ENCODE peak calls at places on chromosomes 13 and 19, in five cellular contexts. One of them, this sample, is unnamed.

GRCh38 chr19:56269348-56269747 is 3.2 kb upstream of the EDDM13 start:
- DNase-seq in GM10248: no peak
- DNase-seq in bronchial epithelial cell: no peak
- DNase-seq in left ventricle myocardium inferior: no peak
- DNase-seq in astrocyte of the cerebellum: no peak
- DNase-seq in this sample: no peak

GRCh38 chr13:37107868-37108267 is 2.4 kb upstream of the CSNK1A1L start:
- DNase-seq in GM10248: no peak
- DNase-seq in left ventricle myocardium inferior: no peak
- DNase-seq in astrocyte of the cerebellum: no peak
- DNase-seq in bronchial epithelial cell: peak
- DNase-seq in this sample: no peak

GRCh38 chr13:59790626-59791025 is 373.1 kb downstream of the DIAPH3 start:
- DNase-seq in GM10248: no peak
- DNase-seq in astrocyte of the cerebellum: peak
- DNase-seq in left ventricle myocardium inferior: no peak
- DNase-seq in bronchial epithelial cell: no peak
- DNase-seq in this sample: no peak

GRCh38 chr13:90968510-90968909 is 379.0 kb upstream of the MIR17HG start:
- DNase-seq in left ventricle myocardium inferior: no peak
- DNase-seq in bronchial epithelial cell: peak
- DNase-seq in astrocyte of the cerebellum: no peak
- DNase-seq in GM10248: no peak
- DNase-seq in this sample: no peak

GRCh38 chr19:24166055-24166454 is 79.1 kb downstream of the ZNF254 start:
- DNase-seq in astrocyte of the cerebellum: no peak
- DNase-seq in bronchial epithelial cell: peak
- DNase-seq in GM10248: no peak
- DNase-seq in left ventricle myocardium inferior: no peak
- DNase-seq in this sample: no peak

GRCh38 chr19:7926727-7927604 is 1.0 kb upstream of the CTXN1 start:
- DNase-seq in GM10248: no peak
- DNase-seq in astrocyte of the cerebellum: no peak
- DNase-seq in left ventricle myocardium inferior: no peak
- DNase-seq in bronchial epithelial cell: no peak
- DNase-seq in this sample: no peak

GRCh38 chr13:44664308-44664707 is 88.2 kb upstream of the TSC22D1 start:
- DNase-seq in left ventricle myocardium inferior: no peak
- DNase-seq in bronchial epithelial cell: no peak
- DNase-seq in astrocyte of the cerebellum: no peak
- DNase-seq in GM10248: no peak
- DNase-seq in this sample: no peak

GRCh38 chr13:112374271-112374670 is 1.9 kb upstream of the SPACA7 start:
- DNase-seq in astrocyte of the cerebellum: no peak
- DNase-seq in left ventricle myocardium inferior: no peak
- DNase-seq in bronchial epithelial cell: no peak
- DNase-seq in GM10248: no peak
- DNase-seq in this sample: no peak

GRCh38 chr13:42747399-42747873 is 33.9 kb upstream of the FAM216B start:
- DNase-seq in left ventricle myocardium inferior: no peak
- DNase-seq in bronchial epithelial cell: peak
- DNase-seq in astrocyte of the cerebellum: peak
- DNase-seq in GM10248: no peak
- DNase-seq in this sample: no peak

GRCh38 chr13:21061077-21061945 is at the start of gene LATS2:
- DNase-seq in GM10248: peak
- DNase-seq in bronchial epithelial cell: peak
- DNase-seq in astrocyte of the cerebellum: peak
- DNase-seq in left ventricle myocardium inferior: peak
- DNase-seq in this sample: peak

GRCh38 chr13:94559201-94559795 is 36.7 kb downstream of the TGDS start:
- DNase-seq in astrocyte of the cerebellum: no peak
- DNase-seq in GM10248: no peak
- DNase-seq in bronchial epithelial cell: no peak
- DNase-seq in left ventricle myocardium inferior: no peak
- DNase-seq in this sample: no peak

DNA sequence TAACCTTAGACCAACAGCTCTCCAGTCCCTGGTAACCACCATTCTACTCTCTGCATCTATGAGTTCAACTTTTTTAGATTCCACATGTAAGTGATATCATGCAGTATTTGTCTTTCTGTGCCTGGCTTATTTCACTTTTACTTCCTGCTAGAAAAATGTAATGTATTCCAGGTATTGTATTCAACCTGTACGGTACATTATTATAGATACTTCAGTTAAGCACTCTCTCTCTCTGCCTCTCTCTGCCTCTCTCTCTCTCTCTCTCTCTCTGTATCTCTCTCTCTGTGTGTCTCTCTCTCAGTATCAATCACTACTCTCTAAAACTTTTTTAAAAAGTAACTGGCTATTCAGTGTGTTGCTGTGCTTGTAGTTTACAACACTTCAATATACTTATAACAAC is 8.4 kb downstream of the DACH1 start:
- DNase-seq in astrocyte of the cerebellum: no peak
- DNase-seq in bronchial epithelial cell: no peak
- DNase-seq in GM10248: no peak
- DNase-seq in left ventricle myocardium inferior: no peak
- DNase-seq in this sample: no peak
- TF ChIP-seq CTCF in astrocyte of the cerebellum: no peak
- TF ChIP-seq CTCF in bronchial epithelial cell: no peak
- TF ChIP-seq CTCF in GM10248: no peak
- TF ChIP-seq CTCF in left ventricle myocardium inferior: no peak
- TF ChIP-seq CTCF in this sample: no peak

GRCh38 chr19:41707502-41707812 is 969 bp upstream of the CEACAM5 start:
- DNase-seq in astrocyte of the cerebellum: no peak
- DNase-seq in left ventricle myocardium inferior: no peak
- DNase-seq in bronchial epithelial cell: no peak
- DNase-seq in GM10248: no peak
- DNase-seq in this sample: peak
- TF ChIP-seq CTCF in astrocyte of the cerebellum: no peak
- TF ChIP-seq CTCF in left ventricle myocardium inferior: no peak
- TF ChIP-seq CTCF in bronchial epithelial cell: no peak
- TF ChIP-seq CTCF in GM10248: no peak
- TF ChIP-seq CTCF in this sample: no peak

GRCh38 chr19:2557093-2557440 is 81.1 kb downstream of the GADD45B start:
- DNase-seq in bronchial epithelial cell: no peak
- DNase-seq in astrocyte of the cerebellum: no peak
- DNase-seq in left ventricle myocardium inferior: peak
- DNase-seq in GM10248: no peak
- DNase-seq in this sample: no peak
- TF ChIP-seq CTCF in bronchial epithelial cell: no peak
- TF ChIP-seq CTCF in astrocyte of the cerebellum: no peak
- TF ChIP-seq CTCF in left ventricle myocardium inferior: no peak
- TF ChIP-seq CTCF in GM10248: no peak
- TF ChIP-seq CTCF in this sample: no peak

GRCh38 chr13:80337706-80338105 is 3.2 kb downstream of the SPRY2 start:
- DNase-seq in left ventricle myocardium inferior: no peak
- DNase-seq in bronchial epithelial cell: peak
- DNase-seq in GM10248: no peak
- DNase-seq in astrocyte of the cerebellum: no peak
- DNase-seq in this sample: no peak

GRCh38 chr13:80340643-80341097 is 256 bp downstream of the SPRY2 start:
- DNase-seq in astrocyte of the cerebellum: no peak
- DNase-seq in GM10248: peak
- DNase-seq in left ventricle myocardium inferior: no peak
- DNase-seq in bronchial epithelial cell: peak
- DNase-seq in this sample: peak

GRCh38 chr13:80339578-80339840 is 1.4 kb downstream of the SPRY2 start:
- DNase-seq in astrocyte of the cerebellum: no peak
- DNase-seq in GM10248: no peak
- DNase-seq in left ventricle myocardium inferior: no peak
- DNase-seq in bronchial epithelial cell: no peak
- DNase-seq in this sample: no peak

GRCh38 chr13:80339841-80340642 is 884 bp downstream of the SPRY2 start:
- DNase-seq in bronchial epithelial cell: no peak
- DNase-seq in GM10248: peak
- DNase-seq in left ventricle myocardium inferior: peak
- DNase-seq in astrocyte of the cerebellum: no peak
- DNase-seq in this sample: peak

DNA sequence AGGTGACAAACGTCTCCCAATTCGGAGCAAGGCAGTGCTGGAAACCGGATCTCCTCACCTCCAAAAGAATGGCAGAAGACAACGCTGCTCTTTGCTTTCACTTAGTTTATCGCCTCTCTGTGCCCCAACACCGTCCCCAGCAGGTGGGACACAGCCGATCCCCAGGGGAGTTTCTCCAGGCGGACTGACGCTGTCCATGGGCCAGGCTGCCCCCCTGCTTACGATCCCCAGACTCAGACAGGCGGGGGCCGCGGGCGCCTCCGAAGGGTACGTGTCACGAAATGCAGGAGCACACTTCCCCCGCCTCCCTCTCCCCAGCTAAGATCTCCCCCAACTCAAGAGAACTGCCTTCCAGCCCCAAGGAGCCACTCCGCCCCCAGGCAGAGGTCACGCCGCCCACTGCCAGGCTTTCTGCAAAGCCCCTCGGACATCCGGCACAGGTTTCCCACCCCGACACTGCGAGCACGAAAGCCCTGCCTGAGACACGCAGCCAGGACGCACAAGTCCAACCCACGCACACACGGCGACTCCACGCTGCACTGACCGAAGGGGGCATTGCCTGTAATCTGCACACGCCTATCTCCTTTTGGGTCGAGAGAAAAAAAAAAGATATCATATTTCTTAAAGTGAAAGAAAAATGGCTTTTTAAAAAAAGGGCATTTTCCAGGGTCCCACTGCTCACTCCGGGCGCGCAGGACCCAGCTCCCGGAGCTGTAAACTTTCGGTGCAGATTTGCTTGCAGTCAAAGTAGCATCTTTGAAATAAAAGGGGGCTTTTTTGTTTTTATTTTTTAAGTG is 1.9 kb downstream of the SPRY2 start:
- DNase-seq in astrocyte of the cerebellum: peak
- DNase-seq in bronchial epithelial cell: peak
- DNase-seq in left ventricle myocardium inferior: peak
- DNase-seq in GM10248: peak
- DNase-seq in this sample: peak
- TF ChIP-seq CTCF in astrocyte of the cerebellum: peak
- TF ChIP-seq CTCF in bronchial epithelial cell: peak
- TF ChIP-seq CTCF in left ventricle myocardium inferior: peak
- TF ChIP-seq CTCF in GM10248: peak
- TF ChIP-seq CTCF in this sample: no peak

GRCh38 chr19:805600-806550 is 8.6 kb downstream of the PTBP1 start:
- DNase-seq in astrocyte of the cerebellum: no peak
- DNase-seq in left ventricle myocardium inferior: no peak
- DNase-seq in GM10248: no peak
- DNase-seq in bronchial epithelial cell: no peak
- DNase-seq in this sample: no peak

GRCh38 chr19:806815-807421 is 9.7 kb downstream of the PTBP1 start:
- DNase-seq in left ventricle myocardium inferior: no peak
- DNase-seq in bronchial epithelial cell: no peak
- DNase-seq in GM10248: no peak
- DNase-seq in astrocyte of the cerebellum: no peak
- DNase-seq in this sample: no peak

GRCh38 chr19:804419-805160 is 7.3 kb downstream of the PTBP1 start:
- DNase-seq in bronchial epithelial cell: no peak
- DNase-seq in GM10248: no peak
- DNase-seq in left ventricle myocardium inferior: no peak
- DNase-seq in astrocyte of the cerebellum: no peak
- DNase-seq in this sample: no peak

GRCh38 chr19:803686-804418 is 6.6 kb downstream of the PTBP1 start:
- DNase-seq in bronchial epithelial cell: no peak
- DNase-seq in GM10248: no peak
- DNase-seq in left ventricle myocardium inferior: no peak
- DNase-seq in astrocyte of the cerebellum: no peak
- DNase-seq in this sample: no peak

DNA sequence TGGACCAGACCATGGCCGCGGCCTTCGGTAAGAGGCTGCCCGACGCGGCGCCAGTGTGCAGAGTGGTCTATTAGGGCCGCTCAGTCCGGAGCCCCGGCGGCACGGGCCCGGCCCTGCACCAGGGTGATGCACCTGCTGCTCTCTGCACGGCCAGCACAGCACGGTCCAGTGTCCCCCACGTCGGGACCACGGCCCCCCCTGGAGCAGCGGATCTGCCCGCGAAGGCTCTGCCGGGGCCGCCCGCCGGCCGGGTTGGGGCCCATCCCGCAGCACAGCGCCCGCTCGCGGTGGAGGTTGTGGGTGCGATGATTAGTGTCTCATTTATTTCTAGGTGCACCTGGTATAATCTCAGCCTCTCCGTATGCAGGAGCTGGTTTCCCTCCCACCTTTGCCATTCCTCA is 7.9 kb downstream of the PTBP1 start:
- DNase-seq in GM10248: no peak
- DNase-seq in astrocyte of the cerebellum: no peak
- DNase-seq in bronchial epithelial cell: no peak
- DNase-seq in left ventricle myocardium inferior: no peak
- DNase-seq in this sample: no peak
- TF ChIP-seq CTCF in GM10248: no peak
- TF ChIP-seq CTCF in astrocyte of the cerebellum: no peak
- TF ChIP-seq CTCF in bronchial epithelial cell: no peak
- TF ChIP-seq CTCF in left ventricle myocardium inferior: no peak
- TF ChIP-seq CTCF in this sample: no peak

GRCh38 chr19:45395524-45396388 is 9.1 kb downstream of the PPP1R13L start:
- DNase-seq in bronchial epithelial cell: no peak
- DNase-seq in GM10248: no peak
- DNase-seq in astrocyte of the cerebellum: no peak
- DNase-seq in left ventricle myocardium inferior: no peak
- DNase-seq in this sample: no peak
- TF ChIP-seq CTCF in bronchial epithelial cell: no peak
- TF ChIP-seq CTCF in GM10248: peak
- TF ChIP-seq CTCF in astrocyte of the cerebellum: peak
- TF ChIP-seq CTCF in left ventricle myocardium inferior: no peak
- TF ChIP-seq CTCF in this sample: no peak

DNA sequence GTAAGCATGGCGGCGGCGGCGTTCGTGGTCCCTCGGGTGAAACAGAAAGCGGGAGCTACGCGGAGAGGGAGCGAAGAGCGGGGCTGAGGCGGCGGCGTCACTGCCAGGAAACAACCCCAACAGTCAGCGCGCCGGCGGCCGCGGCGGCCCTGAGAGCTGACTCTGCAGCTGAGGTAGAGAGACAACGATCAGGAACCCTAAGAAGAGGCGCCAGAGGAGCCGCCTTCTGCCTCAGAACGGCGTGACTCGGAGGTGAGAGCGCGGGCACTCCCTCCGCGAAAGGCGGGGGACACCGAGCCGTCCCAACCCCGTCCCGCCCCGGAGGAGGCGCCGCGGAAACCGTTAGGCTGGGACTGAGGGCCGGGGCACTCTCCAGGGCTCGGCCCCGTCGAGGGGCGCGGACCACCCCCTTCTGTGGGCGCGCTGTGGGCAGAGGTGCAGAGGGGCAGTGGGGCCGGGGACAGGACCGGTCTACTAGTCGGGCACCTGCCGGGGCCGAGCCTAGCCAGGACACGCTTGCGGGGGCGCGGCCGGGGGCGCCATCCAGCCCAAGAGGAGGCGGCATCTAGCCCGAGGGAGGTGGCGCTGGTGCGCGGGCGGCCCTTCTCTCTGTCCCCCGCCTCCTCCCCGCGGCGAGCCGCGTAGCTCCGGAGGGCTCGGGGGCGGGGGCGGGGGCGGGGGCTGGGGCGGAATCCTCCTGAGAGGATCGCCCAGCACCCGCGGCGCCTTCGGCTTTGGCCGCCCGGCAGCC is 389 bp downstream of the FNDC3A start:
- DNase-seq in left ventricle myocardium inferior: peak
- DNase-seq in GM10248: peak
- DNase-seq in astrocyte of the cerebellum: peak
- DNase-seq in bronchial epithelial cell: peak
- DNase-seq in this sample: peak
- TF ChIP-seq CTCF in left ventricle myocardium inferior: no peak
- TF ChIP-seq CTCF in GM10248: peak
- TF ChIP-seq CTCF in astrocyte of the cerebellum: no peak
- TF ChIP-seq CTCF in bronchial epithelial cell: peak
- TF ChIP-seq CTCF in this sample: no peak

GRCh38 chr19:17205237-17206140 is 9.7 kb upstream of the USE1 start:
- DNase-seq in astrocyte of the cerebellum: peak
- DNase-seq in bronchial epithelial cell: peak
- DNase-seq in left ventricle myocardium inferior: peak
- DNase-seq in GM10248: peak
- DNase-seq in this sample: peak
- TF ChIP-seq CTCF in astrocyte of the cerebellum: peak
- TF ChIP-seq CTCF in bronchial epithelial cell: peak
- TF ChIP-seq CTCF in left ventricle myocardium inferior: peak
- TF ChIP-seq CTCF in GM10248: peak
- TF ChIP-seq CTCF in this sample: no peak

GRCh38 chr13:103639326-103639725 is 573.1 kb upstream of the SLC10A2 start:
- DNase-seq in GM10248: no peak
- DNase-seq in astrocyte of the cerebellum: no peak
- DNase-seq in left ventricle myocardium inferior: no peak
- DNase-seq in bronchial epithelial cell: no peak
- DNase-seq in this sample: no peak
- TF ChIP-seq CTCF in GM10248: no peak
- TF ChIP-seq CTCF in astrocyte of the cerebellum: no peak
- TF ChIP-seq CTCF in left ventricle myocardium inferior: no peak
- TF ChIP-seq CTCF in bronchial epithelial cell: no peak
- TF ChIP-seq CTCF in this sample: no peak

This sample was measured in activated B cell treated with CpG ODN at 0.5 μM for 24 hours.